ENCODE peak calls at places on chromosome 5, in ten cellular contexts. Q is hypothalamus; W is colonic mucosa; U is RWPE1; K is AG08396; R is GM13977; X is activated CD4-positive, CD25-positive, alpha-beta regulatory T cell; A is left cardiac atrium; P is PC-9; H is NCI-H1092 treated with DMSO at 0.1 percent for 48 hours. I is an unnamed sample.

GRCh38 chr5:14534773-14535172 is 46.8 kb upstream of the OTULINL start:
- DNase-seq in W (no peak), X (no peak), A (no peak), P (no peak), K (no peak), H (no peak), R (no peak), U (no peak), Q (no peak), I (no peak)

GRCh38 chr5:122400961-122401360 is 88.9 kb downstream of the SNCAIP start:
- DNase-seq in U (no peak), R (no peak), X (no peak), W (no peak), A (no peak), H (no peak), Q (no peak), K (no peak), P (no peak), I (no peak)

GRCh38 chr5:96893342-96893741 is 17.0 kb downstream of the ERAP2 start:
- DNase-seq in H (no peak), P (no peak), A (no peak), X (no peak), Q (no peak), W (no peak), K (no peak), R (no peak), U (peak), I (no peak)

GRCh38 chr5:80184235-80185023 is 71.4 kb downstream of the SERINC5 start:
- DNase-seq in R (no peak), H (peak), K (no peak), W (peak), P (peak), X (no peak), U (peak), Q (no peak), A (no peak), I (no peak)

GRCh38 chr5:135349441-135349840 is 49.6 kb downstream of the MACROH2A1 start:
- DNase-seq in P (no peak), R (no peak), W (no peak), U (no peak), Q (no peak), H (no peak), X (no peak), A (no peak), K (no peak), I (no peak)

GRCh38 chr5:96663608-96664007 is 1.4 kb downstream of the CAST start:
- DNase-seq in K (no peak), Q (no peak), U (peak), P (no peak), W (no peak), R (no peak), A (no peak), H (peak), X (no peak), I (no peak)

GRCh38 chr5:170315154-170315553 is 17.6 kb upstream of the LCP2 start:
- DNase-seq in A (peak), R (no peak), K (no peak), P (no peak), X (no peak), Q (peak), U (no peak), W (no peak), H (no peak), I (peak)

GRCh38 chr5:2981652-2982051 is 230.2 kb upstream of the IRX2 start:
- DNase-seq in R (no peak), Q (no peak), H (no peak), P (no peak), U (no peak), W (no peak), X (no peak), A (no peak), K (no peak), I (no peak)

GRCh38 chr5:37668524-37669047 is 171.3 kb downstream of the GDNF start:
- DNase-seq in A (peak), Q (no peak), R (no peak), P (peak), U (peak), H (no peak), K (peak), W (peak), X (no peak), I (peak)